ENCODE peak calls at places on chromosomes 3 and 15, in ten cellular contexts. X is activated CD8-positive, alpha-beta T cell treated with anti-CD3 and anti-CD28 coated beads for 36 hours; Z is CD8-positive, alpha-beta T cell; B is hepatocyte; G is uterus; D is mucosa of descending colon; E is brain microvascular endothelial cell; N is GM10248; Q is left ventricle myocardium inferior; K is Peyer's patch. Y is an unnamed sample.

GRCh38 chr15:81276967-81277366 is 47.0 kb downstream of the STARD5 start:
- DNase-seq in X (no peak), Z (no peak), B (no peak), G (no peak), D (no peak), E (no peak), N (no peak), Q (no peak), K (no peak), Y (no peak)

GRCh38 chr15:78007965-78008886 is 69.3 kb downstream of the TBC1D2B start:
- DNase-seq in X (no peak), Z (no peak), B (no peak), G (peak; percentile 85), D (peak; percentile 62), E (peak; percentile 63), N (no peak), Q (peak; percentile 80), K (peak; percentile 56), Y (no peak)

GRCh38 chr3:153615863-153616262 is 453.8 kb downstream of the RAP2B start:
- DNase-seq in X (no peak), Z (no peak), B (no peak), G (no peak), D (no peak), E (no peak), N (no peak), Q (no peak), K (no peak), Y (no peak)

GRCh38 chr3:144039661-144040060 is 68.0 kb downstream of the DIPK2A start:
- DNase-seq in X (no peak), Z (no peak), B (no peak), G (no peak), D (no peak), E (no peak), N (no peak), Q (no peak), K (no peak), Y (no peak)

GRCh38 chr3:71972031-71972430 is 187.1 kb upstream of the PROK2 start:
- DNase-seq in X (no peak), Z (no peak), B (no peak), G (no peak), D (no peak), E (no peak), N (no peak), Q (no peak), K (no peak), Y (no peak)

GRCh38 chr3:44522494-44522933 is 32.5 kb upstream of the ZKSCAN7 start:
- DNase-seq in X (no peak), Z (no peak), B (no peak), G (no peak), D (no peak), E (no peak), N (no peak), Q (no peak), K (no peak), Y (no peak)

GRCh38 chr3:53885239-53885638 is 3.3 kb upstream of the ACTR8 start:
- DNase-seq in X (no peak), Z (no peak), B (no peak), G (no peak), D (no peak), E (peak; percentile 27), N (no peak), Q (no peak), K (no peak), Y (no peak)

GRCh38 chr3:23435318-23435717 is 232.2 kb downstream of the UBE2E2 start:
- DNase-seq in X (no peak), Z (no peak), B (peak; percentile 4), G (no peak), D (no peak), E (no peak), N (no peak), Q (no peak), K (no peak), Y (no peak)

GRCh38 chr3:77321646-77322045 is 281.7 kb downstream of the ROBO2 start:
- DNase-seq in X (no peak), Z (no peak), B (no peak), G (no peak), D (no peak), E (no peak), N (no peak), Q (no peak), K (no peak), Y (no peak)

GRCh38 chr15:82875411-82876003 is 66.1 kb downstream of the WHAMM start:
- DNase-seq in X (no peak), Z (no peak), B (no peak), G (no peak), D (no peak), E (peak; percentile 27), N (no peak), Q (no peak), K (no peak), Y (no peak)

GRCh38 chr15:40825661-40826088 is 2.8 kb downstream of the PPP1R14D start:
- DNase-seq in X (no peak), Z (no peak), B (peak; percentile 54), G (no peak), D (peak; percentile 78), E (no peak), N (no peak), Q (no peak), K (peak; percentile 65), Y (no peak)

GRCh38 chr3:47096955-47097354 is 67.0 kb downstream of the SETD2 start:
- DNase-seq in X (no peak), Z (no peak), B (no peak), G (no peak), D (no peak), E (peak; percentile 55), N (no peak), Q (no peak), K (no peak), Y (no peak)

GRCh38 chr3:50237133-50237651 is 1.2 kb downstream of the GNAI2 start:
- DNase-seq in X (peak; percentile 62), Z (peak; percentile 47), B (peak; percentile 58), G (no peak), D (no peak), E (no peak), N (no peak), Q (no peak), K (peak; percentile 63), Y (no peak)

GRCh38 chr15:57540736-57541135 is 51.0 kb upstream of the MYZAP start:
- DNase-seq in X (peak; percentile 35), Z (no peak), B (no peak), G (no peak), D (no peak), E (no peak), N (peak; percentile 70), Q (no peak), K (no peak), Y (peak; percentile 71)

GRCh38 chr15:69456208-69457166 is 3.9 kb downstream of the RPLP1 start:
- DNase-seq in X (no peak), Z (no peak), B (no peak), G (no peak), D (no peak), E (no peak), N (no peak), Q (no peak), K (no peak), Y (no peak)

DNA sequence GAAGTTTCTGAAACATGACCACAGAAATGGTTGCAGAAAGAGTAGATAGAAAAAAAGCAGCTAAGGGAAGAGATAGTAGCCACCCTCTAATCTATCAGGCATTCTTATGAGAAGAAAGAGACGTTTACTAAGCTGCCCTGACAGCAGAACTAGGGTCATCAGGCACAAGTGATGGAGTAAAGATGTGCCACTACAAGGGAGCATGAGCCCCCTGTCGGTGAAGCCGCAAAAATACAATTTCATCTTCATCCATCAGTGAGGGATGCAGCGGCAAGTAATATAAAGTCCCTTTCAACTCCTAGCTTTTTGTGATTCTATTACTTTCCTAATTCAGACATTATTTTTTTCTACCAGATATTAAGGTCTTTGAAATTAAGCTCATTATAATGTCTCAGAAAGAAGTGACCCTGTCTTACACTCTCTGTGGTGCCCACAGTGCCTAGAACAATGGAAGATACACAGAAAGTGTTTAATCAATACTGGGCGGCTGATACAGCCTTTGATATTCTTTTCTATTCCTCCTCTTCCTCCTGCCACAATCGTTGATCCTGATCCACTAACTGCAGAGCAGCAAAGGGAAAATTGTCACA is 651.6 kb downstream of the NTRK3 start:
- DNase-seq in X (peak; percentile 14), Z (no peak), B (peak; percentile 54), G (no peak), D (no peak), E (no peak), N (peak; percentile 3), Q (no peak), K (no peak), Y (peak; percentile 6)
- TF ChIP-seq CTCF in X (peak; percentile 57), Z (no peak), B (peak; percentile 44), G (no peak), D (no peak), E (peak; percentile 64), N (peak; percentile 18), Q (peak; percentile 56), K (no peak), Y (peak; percentile 38)

DNA sequence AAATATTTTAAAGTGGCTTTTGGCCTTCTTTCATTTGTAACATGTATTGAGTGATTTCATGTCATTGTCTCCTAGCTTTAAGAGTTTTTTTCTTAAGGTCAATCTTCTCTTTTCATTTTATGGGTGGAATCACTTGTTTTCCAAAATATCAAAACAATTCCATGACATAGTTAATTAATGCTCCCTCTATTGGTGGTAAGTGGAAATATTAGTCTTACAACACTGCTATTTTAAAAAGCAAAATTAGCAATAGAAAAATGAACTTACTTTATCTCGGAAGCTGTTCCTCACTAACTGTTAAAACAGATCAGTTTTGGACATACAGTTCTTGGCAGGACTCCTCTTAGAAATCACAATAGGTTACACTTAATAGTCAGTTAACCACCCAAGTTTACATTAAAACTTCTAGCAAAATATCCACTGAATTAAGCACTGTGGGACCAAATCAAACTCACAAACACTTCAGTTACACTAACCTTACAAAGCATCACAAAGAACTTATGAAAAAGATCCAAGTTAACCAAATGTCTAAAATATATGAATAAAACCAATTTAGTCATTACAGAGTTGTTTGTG is 42.4 kb downstream of the TIGIT start:
- DNase-seq in X (no peak), Z (no peak), B (no peak), G (no peak), D (no peak), E (no peak), N (no peak), Q (no peak), K (no peak), Y (no peak)
- TF ChIP-seq CTCF in X (peak; percentile 66), Z (peak; percentile 61), B (peak; percentile 35), G (peak; percentile 11), D (no peak), E (peak; percentile 10), N (peak; percentile 42), Q (peak; percentile 56), K (peak; percentile 63), Y (peak; percentile 8)

GRCh38 chr3:42654331-42655201 is 1.1 kb downstream of the ZBTB47 start:
- DNase-seq in X (no peak), Z (no peak), B (peak; percentile 87), G (peak; percentile 63), D (peak; percentile 35), E (no peak), N (peak; percentile 62), Q (peak; percentile 61), K (no peak), Y (peak; percentile 77)
- TF ChIP-seq CTCF in X (no peak), Z (no peak), B (peak; percentile 42), G (no peak), D (no peak), E (no peak), N (no peak), Q (no peak), K (no peak), Y (no peak)

GRCh38 chr3:158672293-158673176 is at the start of gene LXN:
- DNase-seq in X (peak; percentile 86), Z (peak; percentile 85), B (peak; percentile 95), G (peak; percentile 77), D (peak; percentile 94), E (peak; percentile 93), N (peak; percentile 93), Q (peak; percentile 84), K (peak; percentile 95), Y (peak; percentile 91)
- TF ChIP-seq CTCF in X (peak; percentile 44), Z (peak; percentile 57), B (peak; percentile 73), G (peak; percentile 60), D (peak; percentile 76), E (peak; percentile 96), N (peak; percentile 80), Q (peak; percentile 71), K (peak; percentile 56), Y (peak; percentile 81)

Y was measured in GM13976.